ENCODE peak calls at places on chromosomes 5 and 9, in ten cellular contexts. K is heart right ventricle; S is neural crest cell; T is NCI-H1930; B is effector CD4-positive, alpha-beta T cell; C is GM03348; H is choroid plexus epithelial cell; J is LoVo; W is osteocyte; V is posterior cingulate gyrus. D is an unnamed sample.

GRCh38 chr5:75006821-75007536 is 45.4 kb downstream of the GCNT4 start:
- DNase-seq in K (no peak), S (no peak), T (no peak), B (no peak), C (no peak), H (peak; percentile 8), J (no peak), W (no peak), V (no peak), D (no peak)

GRCh38 chr5:19886123-19886921 is 101.7 kb downstream of the CDH18 start:
- DNase-seq in K (no peak), S (no peak), T (peak; percentile 26), B (no peak), C (peak; percentile 25), H (peak; percentile 47), J (no peak), W (no peak), V (no peak), D (no peak)

GRCh38 chr5:1380011-1380817 is 35.3 kb upstream of the CLPTM1L start:
- DNase-seq in K (peak; percentile 56), S (peak; percentile 60), T (peak; percentile 71), B (peak; percentile 31), C (peak; percentile 54), H (peak; percentile 43), J (peak; percentile 18), W (no peak), V (peak; percentile 36), D (no peak)

GRCh38 chr9:18861599-18862546 is 171.1 kb downstream of the SAXO1 start:
- DNase-seq in K (peak; percentile 28), S (peak; percentile 6), T (no peak), B (no peak), C (peak; percentile 81), H (peak; percentile 67), J (no peak), W (no peak), V (no peak), D (no peak)

GRCh38 chr9:85408494-85408893 is 333.3 kb downstream of the AGTPBP1 start:
- DNase-seq in K (no peak), S (no peak), T (no peak), B (no peak), C (no peak), H (no peak), J (no peak), W (no peak), V (no peak), D (no peak)

GRCh38 chr5:94700592-94700991 is 82.1 kb downstream of the SLF1 start:
- DNase-seq in K (no peak), S (no peak), T (no peak), B (no peak), C (no peak), H (no peak), J (no peak), W (no peak), V (no peak), D (no peak)

GRCh38 chr9:128657344-128657704 is 677 bp upstream of the DYNC2I2 start:
- DNase-seq in K (no peak), S (no peak), T (no peak), B (no peak), C (no peak), H (no peak), J (no peak), W (no peak), V (no peak), D (no peak)

GRCh38 chr5:120568716-120569115 is 104.6 kb downstream of the PRR16 start:
- DNase-seq in K (no peak), S (no peak), T (no peak), B (no peak), C (peak; percentile 41), H (peak; percentile 30), J (no peak), W (no peak), V (no peak), D (no peak)

GRCh38 chr9:86487222-86487841 is 133.1 kb upstream of the TUT7 start:
- DNase-seq in K (no peak), S (no peak), T (peak; percentile 43), B (no peak), C (peak; percentile 72), H (peak; percentile 83), J (peak; percentile 41), W (no peak), V (no peak), D (no peak)

GRCh38 chr9:35553670-35554543 is 51.2 kb upstream of the TESK1 start:
- DNase-seq in K (peak; percentile 40), S (peak; percentile 55), T (peak; percentile 30), B (no peak), C (peak; percentile 89), H (peak; percentile 89), J (peak; percentile 32), W (no peak), V (peak; percentile 71), D (peak; percentile 63)

GRCh38 chr5:149387081-149387611 is 8.1 kb upstream of the IL17B start:
- DNase-seq in K (no peak), S (no peak), T (no peak), B (no peak), C (no peak), H (peak; percentile 76), J (no peak), W (no peak), V (no peak), D (no peak)

GRCh38 chr5:171418982-171419662 is at the start of gene FGF18:
- DNase-seq in K (peak; percentile 54), S (peak; percentile 60), T (peak; percentile 41), B (peak; percentile 9), C (peak; percentile 54), H (peak; percentile 81), J (peak; percentile 74), W (peak; percentile 87), V (peak; percentile 16), D (no peak)

GRCh38 chr9:134961331-134962064 is 43.8 kb upstream of the FCN1 start:
- DNase-seq in K (no peak), S (no peak), T (no peak), B (no peak), C (no peak), H (no peak), J (no peak), W (peak; percentile 79), V (peak; percentile 7), D (no peak)

GRCh38 chr5:69374911-69375446 is 5.4 kb downstream of the RAD17 start:
- DNase-seq in K (no peak), S (no peak), T (no peak), B (no peak), C (no peak), H (no peak), J (no peak), W (no peak), V (no peak), D (no peak)

GRCh38 chr9:7137040-7137439 is 379.3 kb downstream of the KDM4C start:
- DNase-seq in K (no peak), S (no peak), T (no peak), B (no peak), C (no peak), H (no peak), J (no peak), W (no peak), V (no peak), D (no peak)

GRCh38 chr5:1537166-1538154 is 13.7 kb upstream of the LPCAT1 start:
- DNase-seq in K (no peak), S (no peak), T (no peak), B (no peak), C (no peak), H (no peak), J (no peak), W (peak; percentile 38), V (no peak), D (no peak)

GRCh38 chr5:43115968-43116367 is 4.7 kb upstream of the ZNF131 start:
- DNase-seq in K (no peak), S (no peak), T (no peak), B (no peak), C (no peak), H (no peak), J (no peak), W (no peak), V (no peak), D (no peak)

GRCh38 chr9:95246547-95246946 is 71.0 kb downstream of the FANCC start:
- DNase-seq in K (no peak), S (no peak), T (no peak), B (no peak), C (no peak), H (no peak), J (no peak), W (no peak), V (no peak), D (no peak)

GRCh38 chr5:179805529-179806249 is 977 bp downstream of the MGAT4B start:
- DNase-seq in K (peak; percentile 62), S (peak; percentile 41), T (no peak), B (no peak), C (peak; percentile 85), H (peak; percentile 35), J (no peak), W (no peak), V (no peak), D (no peak)

GRCh38 chr5:1007221-1007680 is 1.4 kb upstream of the NKD2 start:
- DNase-seq in K (no peak), S (no peak), T (no peak), B (no peak), C (no peak), H (no peak), J (no peak), W (peak; percentile 74), V (no peak), D (no peak)

GRCh38 chr5:75571547-75571946 is 39.7 kb upstream of the ANKDD1B start:
- DNase-seq in K (no peak), S (no peak), T (no peak), B (no peak), C (no peak), H (no peak), J (no peak), W (no peak), V (no peak), D (no peak)

GRCh38 chr9:131578016-131578415 is 32.7 kb downstream of the PRRT1B start:
- DNase-seq in K (no peak), S (no peak), T (no peak), B (no peak), C (no peak), H (no peak), J (no peak), W (no peak), V (no peak), D (no peak)

GRCh38 chr5:38467353-38468040 is 88.9 kb downstream of the LIFR start:
- DNase-seq in K (peak; percentile 64), S (no peak), T (no peak), B (no peak), C (peak; percentile 66), H (peak; percentile 87), J (no peak), W (peak; percentile 91), V (peak; percentile 38), D (no peak)

GRCh38 chr5:160508780-160509361 is 87.2 kb downstream of the PTTG1 start:
- DNase-seq in K (no peak), S (peak; percentile 67), T (peak; percentile 33), B (peak; percentile 58), C (peak; percentile 89), H (peak; percentile 92), J (peak; percentile 88), W (no peak), V (peak; percentile 54), D (peak; percentile 41)

GRCh38 chr5:42992035-42992570 is 48.0 kb downstream of the ANXA2R start:
- DNase-seq in K (peak; percentile 82), S (peak; percentile 52), T (no peak), B (peak; percentile 61), C (peak; percentile 64), H (peak; percentile 92), J (peak; percentile 81), W (peak; percentile 92), V (no peak), D (no peak)

GRCh38 chr9:98006127-98006796 is 23.1 kb downstream of the ANP32B start:
- DNase-seq in K (no peak), S (no peak), T (no peak), B (no peak), C (no peak), H (peak; percentile 38), J (no peak), W (no peak), V (no peak), D (no peak)

GRCh38 chr9:98846879-98847278 is 39.4 kb downstream of the GALNT12 start:
- DNase-seq in K (no peak), S (no peak), T (no peak), B (no peak), C (no peak), H (no peak), J (no peak), W (no peak), V (no peak), D (no peak)